ENCODE peak calls at places on chromosomes 1 and 21, in seven cellular contexts. T is astrocyte of the cerebellum, X is esophagus muscularis mucosa, R is thoracic aorta, J is tibial artery, O is DND-41, H is transverse colon. S is an unnamed sample.

GRCh38 chr1:25760871-25761270 is 39.1 kb upstream of the SELENON start:
- DNase-seq in T (no peak), X (no peak), R (no peak), J (no peak), O (no peak), H (no peak), S (no peak)

GRCh38 chr1:25570798-25571521 is 27.6 kb downstream of the LDLRAP1 start:
- DNase-seq in T (no peak), X (no peak), R (no peak), J (no peak), O (no peak), H (no peak), S (no peak)

GRCh38 chr1:5744911-5745431 is 247.3 kb downstream of the NPHP4 start:
- DNase-seq in T (no peak), X (no peak), R (no peak), J (peak; percentile 38), O (no peak), H (no peak), S (peak; percentile 6)

GRCh38 chr1:97334454-97334853 is 586.4 kb downstream of the DPYD start:
- DNase-seq in T (peak; percentile 86), X (no peak), R (no peak), J (no peak), O (no peak), H (no peak), S (peak; percentile 63)

GRCh38 chr1:214902636-214903320 is 179.8 kb upstream of the KCNK2 start:
- DNase-seq in T (peak; percentile 19), X (no peak), R (no peak), J (no peak), O (no peak), H (no peak), S (peak; percentile 72)

GRCh38 chr1:41381691-41382530 is 20.7 kb downstream of the FOXO6 start:
- DNase-seq in T (no peak), X (no peak), R (no peak), J (peak; percentile 82), O (no peak), H (peak; percentile 54), S (peak; percentile 51)

GRCh38 chr1:191857600-191857999 is 300.7 kb upstream of the RGS18 start:
- DNase-seq in T (no peak), X (no peak), R (no peak), J (no peak), O (no peak), H (no peak), S (no peak)

GRCh38 chr1:31937300-31938183 is 626 bp downstream of the PTP4A2 start:
- DNase-seq in T (no peak), X (peak; percentile 96), R (peak; percentile 72), J (peak; percentile 91), O (peak; percentile 81), H (peak; percentile 82), S (peak; percentile 85)

GRCh38 chr1:235557495-235557894 is 53.2 kb upstream of the B3GALNT2 start:
- DNase-seq in T (no peak), X (no peak), R (no peak), J (no peak), O (peak; percentile 25), H (no peak), S (no peak)

GRCh38 chr1:190560161-190560681 is 82.6 kb upstream of the BRINP3 start:
- DNase-seq in T (no peak), X (no peak), R (no peak), J (no peak), O (no peak), H (no peak), S (no peak)

GRCh38 chr1:42777860-42778259 is 6.9 kb upstream of the TMEM269 start:
- DNase-seq in T (peak; percentile 15), X (no peak), R (no peak), J (no peak), O (peak; percentile 34), H (no peak), S (peak; percentile 60)

GRCh38 chr21:46562472-46562871 is 42.4 kb downstream of the S100B start:
- DNase-seq in T (no peak), X (peak; percentile 60), R (no peak), J (no peak), O (no peak), H (no peak), S (no peak)

GRCh38 chr21:31993826-31994791 is 121.3 kb downstream of the HUNK start:
- DNase-seq in T (no peak), X (no peak), R (no peak), J (no peak), O (no peak), H (no peak), S (no peak)

GRCh38 chr1:221708076-221708571 is 33.8 kb downstream of the DUSP10 start:
- DNase-seq in T (no peak), X (no peak), R (no peak), J (no peak), O (peak; percentile 78), H (no peak), S (peak; percentile 55)

GRCh38 chr1:203082571-203083462 is 3.0 kb downstream of the MYOG start:
- DNase-seq in T (no peak), X (peak; percentile 85), R (no peak), J (no peak), O (no peak), H (no peak), S (no peak)

GRCh38 chr1:44700573-44700972 is 26.1 kb downstream of the ARMH1 start:
- DNase-seq in T (no peak), X (no peak), R (no peak), J (no peak), O (no peak), H (no peak), S (no peak)

GRCh38 chr21:46555678-46556077 is 49.2 kb downstream of the S100B start:
- DNase-seq in T (no peak), X (peak; percentile 53), R (no peak), J (no peak), O (no peak), H (no peak), S (no peak)

GRCh38 chr1:6519935-6520621 is 28.6 kb upstream of the PLEKHG5 start:
- DNase-seq in T (peak; percentile 79), X (no peak), R (no peak), J (no peak), O (no peak), H (no peak), S (peak; percentile 40)

GRCh38 chr1:10841059-10841458 is 44.6 kb upstream of the CASZ1 start:
- DNase-seq in T (no peak), X (no peak), R (no peak), J (no peak), O (no peak), H (no peak), S (no peak)

GRCh38 chr1:39081266-39082139 is 55.4 kb downstream of the NDUFS5 start:
- DNase-seq in T (no peak), X (no peak), R (no peak), J (no peak), O (no peak), H (peak; percentile 27), S (no peak)
- TF ChIP-seq CTCF in T (no peak), X (no peak), R (no peak), J (peak; percentile 5), O (no peak), H (no peak), S (no peak)

GRCh38 chr1:185257947-185258203 is 59.2 kb downstream of the IVNS1ABP start:
- DNase-seq in T (no peak), X (no peak), R (no peak), J (no peak), O (no peak), H (no peak), S (peak; percentile 21)
- H3K4me3 ChIP-seq in T (no peak overlapping the region), X (no peak overlapping the region), R (no peak overlapping the region), J (no peak overlapping the region), O (no peak overlapping the region), H (no peak overlapping the region), S (no peak overlapping the region)

GRCh38 chr21:14763695-14764064 is 217.6 kb upstream of the SAMSN1 start:
- DNase-seq in T (no peak), X (no peak), R (no peak), J (no peak), O (no peak), H (no peak), S (no peak)

GRCh38 chr21:14768042-14768441 is 221.9 kb upstream of the SAMSN1 start:
- DNase-seq in T (no peak), X (no peak), R (no peak), J (no peak), O (no peak), H (no peak), S (no peak)

GRCh38 chr21:14762734-14763694 is 216.9 kb upstream of the SAMSN1 start:
- DNase-seq in T (no peak), X (no peak), R (no peak), J (no peak), O (no peak), H (no peak), S (no peak)

GRCh38 chr21:14767192-14767852 is 221.2 kb upstream of the SAMSN1 start:
- DNase-seq in T (no peak), X (no peak), R (no peak), J (no peak), O (no peak), H (no peak), S (no peak)

DNA sequence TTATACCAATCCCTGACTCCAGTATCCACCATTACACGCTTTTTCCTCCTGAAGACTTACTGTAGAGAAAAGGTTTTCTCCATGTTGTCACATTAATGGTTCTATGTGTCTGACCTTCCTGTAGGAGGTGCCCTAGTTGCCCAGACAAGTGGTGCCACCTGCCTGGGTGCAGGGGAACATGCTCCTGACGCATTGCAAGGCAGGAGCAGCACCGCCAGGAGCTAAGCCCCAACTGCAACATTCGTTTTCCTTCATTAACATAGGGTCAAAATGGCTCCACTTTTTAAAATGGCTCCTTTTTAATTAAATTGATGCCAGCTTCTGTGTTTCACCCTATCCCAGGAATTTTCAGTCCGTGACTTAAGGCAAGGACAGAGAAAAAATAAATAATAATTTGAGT is 220.1 kb upstream of the SAMSN1 start:
- DNase-seq in T (no peak), X (no peak), R (no peak), J (no peak), O (no peak), H (no peak), S (no peak)
- TF ChIP-seq CTCF in T (no peak), X (no peak), R (no peak), J (no peak), O (peak; percentile 37), H (no peak), S (no peak)

GRCh38 chr21:41490330-41490729 is 17.6 kb downstream of the TMPRSS2 start:
- DNase-seq in T (no peak), X (no peak), R (no peak), J (no peak), O (no peak), H (no peak), S (no peak)

GRCh38 chr21:41497008-41497407 is 10.9 kb downstream of the TMPRSS2 start:
- DNase-seq in T (no peak), X (no peak), R (no peak), J (no peak), O (no peak), H (no peak), S (no peak)

GRCh38 chr21:41497836-41498235 is 10.1 kb downstream of the TMPRSS2 start:
- DNase-seq in T (no peak), X (no peak), R (no peak), J (no peak), O (no peak), H (no peak), S (no peak)

GRCh38 chr21:41491412-41491811 is 16.5 kb downstream of the TMPRSS2 start:
- DNase-seq in T (no peak), X (no peak), R (no peak), J (no peak), O (no peak), H (no peak), S (no peak)

DNA sequence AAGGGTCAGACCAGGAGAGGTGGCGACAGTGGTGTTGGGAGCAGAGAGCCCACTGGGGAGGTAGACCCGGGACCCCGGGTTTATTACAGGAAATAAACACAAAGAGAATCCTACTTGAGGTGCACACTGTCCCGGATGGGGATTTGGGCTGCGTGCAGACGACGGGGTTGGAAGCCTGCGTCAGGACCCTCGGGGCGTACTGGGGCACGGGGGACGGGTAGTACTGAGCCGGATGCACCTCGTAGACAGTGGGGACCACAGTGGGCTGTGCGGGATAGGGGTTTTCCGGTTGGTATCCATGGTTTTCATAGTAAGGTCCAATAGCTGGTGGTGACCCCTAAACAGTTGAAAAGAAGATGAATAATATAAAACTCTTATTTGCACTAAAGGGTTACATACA is 13.7 kb downstream of the TMPRSS2 start:
- DNase-seq in T (no peak), X (no peak), R (no peak), J (no peak), O (no peak), H (no peak), S (no peak)
- H3K4me3 ChIP-seq in T (no peak overlapping the region), X (no peak overlapping the region), R (no peak overlapping the region), J (no peak overlapping the region), O (no peak overlapping the region), H (no peak overlapping the region), S (no peak overlapping the region)

S was measured in cardiac fibroblast.